ENCODE peak calls at places on chromosomes 6 and 20, in nine cellular contexts. B is GM23338; I is brain microvascular endothelial cell; P is stomach; V is cardiac muscle cell; R is GM10248; W is sigmoid colon; M is AG04450; L is CD4-positive, alpha-beta T cell. O is an unnamed sample.

GRCh38 chr20:2402271-2402980 is 21.7 kb downstream of the TGM6 start:
- DNase-seq in B (peak), I (peak), P (no peak), V (peak), R (peak), W (peak), M (no peak), L (no peak), O (no peak)

GRCh38 chr20:41746635-41747034 is 128.5 kb upstream of the CHD6 start:
- DNase-seq in B (no peak), I (no peak), P (no peak), V (no peak), R (no peak), W (no peak), M (no peak), L (no peak), O (no peak)

GRCh38 chr20:34887023-34887422 is 10.6 kb downstream of the ACSS2 start:
- DNase-seq in B (no peak), I (no peak), P (no peak), V (no peak), R (peak), W (no peak), M (no peak), L (no peak), O (no peak)

GRCh38 chr20:44961868-44962267 is 1.7 kb upstream of the TOMM34 start:
- DNase-seq in B (peak), I (peak), P (no peak), V (no peak), R (no peak), W (no peak), M (no peak), L (no peak), O (no peak)

GRCh38 chr20:14234666-14235295 is 102.6 kb downstream of the FLRT3 start:
- DNase-seq in B (no peak), I (peak), P (no peak), V (no peak), R (no peak), W (no peak), M (no peak), L (no peak), O (no peak)

GRCh38 chr6:147226163-147226724 is 22.0 kb downstream of the STXBP5 start:
- DNase-seq in B (no peak), I (no peak), P (no peak), V (no peak), R (no peak), W (no peak), M (no peak), L (no peak), O (no peak)

GRCh38 chr6:170279977-170280688 is 10.7 kb downstream of the DLL1 start:
- DNase-seq in B (no peak), I (no peak), P (peak), V (peak), R (peak), W (peak), M (no peak), L (peak), O (peak)

GRCh38 chr6:13927203-13927602 is 2.5 kb downstream of the RNF182 start:
- DNase-seq in B (peak), I (no peak), P (no peak), V (no peak), R (no peak), W (no peak), M (no peak), L (no peak), O (no peak)

GRCh38 chr6:137734875-137735182 is 132.2 kb upstream of the TNFAIP3 start:
- DNase-seq in B (no peak), I (no peak), P (no peak), V (no peak), R (no peak), W (peak), M (no peak), L (no peak), O (no peak)

GRCh38 chr6:49453221-49453620 is 9.8 kb downstream of the MMUT start:
- DNase-seq in B (peak), I (no peak), P (no peak), V (peak), R (no peak), W (no peak), M (no peak), L (no peak), O (no peak)

GRCh38 chr20:38152175-38153010 is 12.7 kb downstream of the TGM2 start:
- DNase-seq in B (peak), I (peak), P (peak), V (no peak), R (peak), W (peak), M (no peak), L (no peak), O (peak)

GRCh38 chr6:52976591-52977035 is 18.5 kb downstream of the GSTA4 start:
- DNase-seq in B (no peak), I (no peak), P (peak), V (no peak), R (peak), W (no peak), M (no peak), L (no peak), O (peak)

GRCh38 chr6:24933868-24934401 is 1.8 kb downstream of the RIPOR2 start:
- DNase-seq in B (peak), I (no peak), P (no peak), V (peak), R (no peak), W (no peak), M (no peak), L (peak), O (peak)

GRCh38 chr6:127484207-127484858 is 25.1 kb upstream of the KIAA0408 start:
- DNase-seq in B (no peak), I (peak), P (no peak), V (no peak), R (peak), W (no peak), M (no peak), L (no peak), O (no peak)

GRCh38 chr6:35448191-35448590 is 3.9 kb upstream of the FANCE start:
- DNase-seq in B (no peak), I (no peak), P (no peak), V (no peak), R (no peak), W (no peak), M (no peak), L (no peak), O (no peak)

GRCh38 chr6:35445691-35446090 is 6.4 kb upstream of the FANCE start:
- DNase-seq in B (no peak), I (no peak), P (no peak), V (no peak), R (no peak), W (no peak), M (no peak), L (no peak), O (no peak)

GRCh38 chr6:35451354-35452185 is 568 bp upstream of the FANCE start:
- DNase-seq in B (peak), I (no peak), P (no peak), V (no peak), R (no peak), W (no peak), M (no peak), L (no peak), O (no peak)

GRCh38 chr6:35452186-35453090 is at the start of gene FANCE:
- DNase-seq in B (peak), I (peak), P (peak), V (peak), R (peak), W (peak), M (peak), L (peak), O (peak)

DNA sequence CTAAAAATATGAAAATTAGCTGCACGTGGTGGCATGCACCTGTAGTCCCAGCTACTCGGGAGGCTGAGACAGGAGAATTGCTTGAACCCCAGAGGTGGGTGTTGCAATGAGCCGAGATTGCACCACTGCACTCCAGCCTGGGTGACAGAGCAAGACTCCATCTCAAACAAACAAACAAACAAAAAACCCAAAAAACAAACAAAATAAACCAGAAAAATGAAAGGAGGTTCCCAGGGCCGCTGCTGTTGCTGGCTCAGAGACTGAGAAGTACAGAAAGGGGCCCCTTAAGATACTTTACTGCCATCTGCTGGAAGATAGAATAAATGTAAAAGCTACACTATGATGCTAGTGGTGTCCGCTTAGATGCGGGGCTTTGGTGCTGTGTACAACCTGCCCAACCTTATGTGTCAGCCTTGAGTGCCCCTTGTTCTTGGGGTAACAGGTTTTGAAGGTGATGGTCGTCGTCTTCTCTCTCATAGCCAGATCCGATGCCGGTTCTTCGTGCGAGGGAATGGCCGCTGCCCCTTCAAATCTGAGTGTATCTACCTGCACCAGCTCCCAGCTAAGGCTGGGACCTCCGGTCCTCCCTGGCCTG is 2.8 kb upstream of the FANCE start:
- DNase-seq in B (peak), I (no peak), P (peak), V (peak), R (peak), W (no peak), M (peak), L (peak), O (peak)
- TF ChIP-seq CTCF in B (peak), I (peak), P (peak), V (peak), R (peak), W (peak), M (peak), L (peak), O (peak)

GRCh38 chr6:164039954-164040375 is 625.4 kb downstream of the QKI start:
- DNase-seq in B (no peak), I (no peak), P (peak), V (no peak), R (no peak), W (peak), M (no peak), L (peak), O (no peak)
- TF ChIP-seq CTCF in B (no peak), I (no peak), P (no peak), V (no peak), R (no peak), W (no peak), M (no peak), L (no peak), O (no peak)

GRCh38 chr6:151390276-151391020 is 911 bp downstream of the ZBTB2 start:
- DNase-seq in B (peak), I (peak), P (peak), V (peak), R (peak), W (peak), M (peak), L (peak), O (peak)
- TF ChIP-seq CTCF in B (no peak), I (no peak), P (no peak), V (no peak), R (peak), W (no peak), M (no peak), L (no peak), O (no peak)

DNA sequence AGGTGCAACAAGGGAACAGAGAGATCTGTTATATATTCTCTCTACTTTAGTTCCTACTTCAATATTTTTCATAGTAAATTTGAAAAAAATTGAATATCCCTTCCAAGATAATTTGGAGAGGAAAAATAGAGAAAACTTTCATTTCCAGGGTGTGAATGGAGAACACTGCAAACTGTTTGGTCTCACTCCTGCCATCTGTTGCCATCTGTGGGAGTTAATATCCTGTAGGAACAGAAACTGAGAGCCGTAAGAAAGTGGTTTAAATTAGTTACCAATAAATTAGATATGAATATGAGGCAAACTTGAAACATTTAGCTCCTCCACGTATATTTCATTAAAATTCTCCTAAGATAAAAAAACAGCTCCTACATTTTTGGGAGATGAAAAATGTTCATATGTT is 4.2 kb downstream of the ZNF337 start:
- DNase-seq in B (peak), I (no peak), P (no peak), V (no peak), R (no peak), W (no peak), M (no peak), L (no peak), O (no peak)
- TF ChIP-seq CTCF in B (peak), I (no peak), P (no peak), V (no peak), R (no peak), W (no peak), M (peak), L (no peak), O (no peak)

GRCh38 chr20:57598060-57598459 is 22.2 kb downstream of the ZBP1 start:
- DNase-seq in B (no peak), I (no peak), P (no peak), V (peak), R (no peak), W (no peak), M (no peak), L (no peak), O (no peak)
- TF ChIP-seq CTCF in B (no peak), I (no peak), P (no peak), V (no peak), R (no peak), W (no peak), M (no peak), L (no peak), O (no peak)

GRCh38 chr6:99424022-99424421 is 1.1 kb downstream of the PNISR start:
- DNase-seq in B (no peak), I (no peak), P (no peak), V (no peak), R (no peak), W (no peak), M (no peak), L (no peak), O (no peak)
- TF ChIP-seq CTCF in B (no peak), I (no peak), P (no peak), V (no peak), R (no peak), W (no peak), M (no peak), L (no peak), O (no peak)

DNA sequence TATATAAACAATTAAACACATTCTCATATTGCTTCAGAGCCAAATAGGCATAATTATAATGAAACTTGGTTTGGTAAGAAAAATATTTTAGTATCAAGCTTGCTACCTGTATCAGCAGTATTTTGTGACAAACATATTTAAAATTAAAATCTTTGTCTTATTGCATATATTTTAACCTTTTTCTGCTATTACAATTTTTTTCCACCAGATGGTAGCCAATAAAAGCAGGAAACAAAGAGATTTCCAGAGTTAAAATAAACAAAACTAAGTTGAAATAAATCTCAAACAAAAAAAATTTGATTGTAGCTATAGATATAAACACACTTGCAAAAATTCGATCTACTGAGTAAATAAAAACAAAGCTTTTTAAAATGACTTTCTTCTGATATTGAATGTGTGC is 491.3 kb upstream of the GJE1 start:
- DNase-seq in B (no peak), I (no peak), P (no peak), V (no peak), R (no peak), W (no peak), M (no peak), L (no peak), O (no peak)
- TF ChIP-seq CTCF in B (peak), I (no peak), P (no peak), V (no peak), R (no peak), W (no peak), M (peak), L (no peak), O (no peak)

DNA sequence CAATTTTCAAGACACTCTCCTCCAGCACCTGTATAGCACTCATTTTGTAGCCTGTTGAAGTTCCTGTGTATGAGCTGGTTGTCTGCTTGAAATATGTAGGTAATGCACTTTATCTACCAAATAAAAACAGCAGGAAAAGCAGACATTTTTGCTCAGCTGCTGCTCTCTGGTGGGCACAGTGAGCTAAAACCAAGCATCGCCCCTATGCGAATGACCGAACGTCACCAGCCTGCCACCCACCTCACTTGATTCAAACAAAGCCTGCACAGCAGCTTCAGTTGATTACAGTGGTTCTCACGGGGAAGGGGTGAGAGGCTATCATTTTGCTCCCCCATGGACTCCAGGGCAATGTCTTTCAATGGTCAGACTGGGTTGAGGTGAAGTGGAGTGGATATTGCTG is 185.7 kb downstream of the SASH1 start:
- DNase-seq in B (peak), I (no peak), P (no peak), V (no peak), R (no peak), W (no peak), M (no peak), L (no peak), O (no peak)
- TF ChIP-seq CTCF in B (peak), I (peak), P (no peak), V (no peak), R (no peak), W (no peak), M (peak), L (no peak), O (no peak)

GRCh38 chr6:44494011-44494501 is 106.5 kb downstream of the CDC5L start:
- DNase-seq in B (no peak), I (peak), P (no peak), V (no peak), R (no peak), W (no peak), M (peak), L (no peak), O (no peak)
- TF ChIP-seq CTCF in B (no peak), I (peak), P (no peak), V (peak), R (no peak), W (no peak), M (peak), L (no peak), O (no peak)